ENCODE peak calls at places on chromosomes 13 and 19, in four cellular contexts. One of them, this sample, is unnamed.

GRCh38 chr19:10454267-10454666 is 33.9 kb downstream of the PDE4A start:
- DNase-seq in K562: peak; percentile 53
- DNase-seq in endothelial cell of umbilical vein: no peak
- DNase-seq in GM12878: no peak
- DNase-seq in this sample: peak; percentile 18

GRCh38 chr19:20035935-20036334 is 3.4 kb downstream of the ZNF682 start:
- DNase-seq in K562: no peak
- DNase-seq in endothelial cell of umbilical vein: no peak
- DNase-seq in GM12878: no peak
- DNase-seq in this sample: no peak

GRCh38 chr13:108779308-108779707 is 149.9 kb downstream of the MYO16 start:
- DNase-seq in K562: peak; percentile 17
- DNase-seq in endothelial cell of umbilical vein: no peak
- DNase-seq in GM12878: no peak
- DNase-seq in this sample: no peak

GRCh38 chr19:1106841-1107654 is 3.3 kb downstream of the GPX4 start:
- DNase-seq in K562: no peak
- DNase-seq in endothelial cell of umbilical vein: no peak
- DNase-seq in GM12878: no peak
- DNase-seq in this sample: peak; percentile 49

GRCh38 chr13:73754727-73755292 is 379.4 kb downstream of the KLF12 start:
- DNase-seq in K562: peak; percentile 12
- DNase-seq in endothelial cell of umbilical vein: peak; percentile 79
- DNase-seq in GM12878: no peak
- DNase-seq in this sample: peak; percentile 70

GRCh38 chr13:73880365-73880764 is 253.8 kb downstream of the KLF12 start:
- DNase-seq in K562: no peak
- DNase-seq in endothelial cell of umbilical vein: peak; percentile 17
- DNase-seq in GM12878: no peak
- DNase-seq in this sample: peak; percentile 36

GRCh38 chr13:97914537-97914936 is 38.9 kb upstream of the IPO5 start:
- DNase-seq in K562: no peak
- DNase-seq in endothelial cell of umbilical vein: no peak
- DNase-seq in GM12878: no peak
- DNase-seq in this sample: peak; percentile 70

GRCh38 chr19:34229721-34230120 is 24.6 kb upstream of the GARRE1 start:
- DNase-seq in K562: no peak
- DNase-seq in endothelial cell of umbilical vein: no peak
- DNase-seq in GM12878: no peak
- DNase-seq in this sample: no peak

GRCh38 chr13:60169239-60170031 is 5.7 kb upstream of the DIAPH3 start:
- DNase-seq in K562: no peak
- DNase-seq in endothelial cell of umbilical vein: no peak
- DNase-seq in GM12878: no peak
- DNase-seq in this sample: no peak

GRCh38 chr19:53772943-53773342 is 51.2 kb downstream of the NLRP12 start:
- DNase-seq in K562: peak; percentile 37
- DNase-seq in endothelial cell of umbilical vein: peak; percentile 66
- DNase-seq in GM12878: no peak
- DNase-seq in this sample: peak; percentile 47

GRCh38 chr13:95301947-95302386 is 716 bp upstream of the ABCC4 start:
- DNase-seq in K562: no peak
- DNase-seq in endothelial cell of umbilical vein: no peak
- DNase-seq in GM12878: no peak
- DNase-seq in this sample: no peak

GRCh38 chr13:110316196-110316595 is 9.1 kb downstream of the COL4A2 start:
- DNase-seq in K562: no peak
- DNase-seq in endothelial cell of umbilical vein: no peak
- DNase-seq in GM12878: no peak
- DNase-seq in this sample: no peak

GRCh38 chr19:8922591-8922990 is 87.6 kb downstream of the MUC16 start:
- DNase-seq in K562: peak; percentile 60
- DNase-seq in endothelial cell of umbilical vein: no peak
- DNase-seq in GM12878: no peak
- DNase-seq in this sample: no peak

GRCh38 chr13:35953537-35954206 is 177.5 kb downstream of the DCLK1 start:
- DNase-seq in K562: peak; percentile 7
- DNase-seq in endothelial cell of umbilical vein: peak; percentile 79
- DNase-seq in GM12878: no peak
- DNase-seq in this sample: peak; percentile 94

GRCh38 chr13:27014406-27015359 is 156.9 kb downstream of the USP12 start:
- DNase-seq in K562: no peak
- DNase-seq in endothelial cell of umbilical vein: no peak
- DNase-seq in GM12878: no peak
- DNase-seq in this sample: no peak

GRCh38 chr19:1787116-1787515 is 25.0 kb downstream of the ATP8B3 start:
- DNase-seq in K562: no peak
- DNase-seq in endothelial cell of umbilical vein: no peak
- DNase-seq in GM12878: no peak
- DNase-seq in this sample: no peak

GRCh38 chr13:113413898-113414282 is 39.4 kb downstream of the ADPRHL1 start:
- DNase-seq in K562: no peak
- DNase-seq in endothelial cell of umbilical vein: no peak
- DNase-seq in GM12878: no peak
- DNase-seq in this sample: no peak

GRCh38 chr13:107678075-107678689 is 537.2 kb downstream of the LIG4 start:
- DNase-seq in K562: no peak
- DNase-seq in endothelial cell of umbilical vein: no peak
- DNase-seq in GM12878: no peak
- DNase-seq in this sample: peak; percentile 53

GRCh38 chr13:73063166-73063565 is 4.4 kb downstream of the KLF5 start:
- DNase-seq in K562: no peak
- DNase-seq in endothelial cell of umbilical vein: no peak
- DNase-seq in GM12878: no peak
- DNase-seq in this sample: no peak

GRCh38 chr19:888615-889385 is 4.2 kb downstream of the MED16 start:
- DNase-seq in K562: peak; percentile 66
- DNase-seq in endothelial cell of umbilical vein: no peak
- DNase-seq in GM12878: no peak
- DNase-seq in this sample: no peak

GRCh38 chr19:42989851-42990250 is 36.4 kb downstream of the PSG11 start:
- DNase-seq in K562: no peak
- DNase-seq in endothelial cell of umbilical vein: no peak
- DNase-seq in GM12878: no peak
- DNase-seq in this sample: no peak

GRCh38 chr19:1863308-1863637 is at the start of gene KLF16:
- DNase-seq in K562: no peak
- DNase-seq in endothelial cell of umbilical vein: no peak
- DNase-seq in GM12878: no peak
- DNase-seq in this sample: no peak

GRCh38 chr13:100633461-100633860 is 41.1 kb downstream of the TMTC4 start:
- DNase-seq in K562: no peak
- DNase-seq in endothelial cell of umbilical vein: no peak
- DNase-seq in GM12878: no peak
- DNase-seq in this sample: peak; percentile 96

GRCh38 chr13:92436927-92437326 is 789.7 kb upstream of the GPC6 start:
- DNase-seq in K562: no peak
- DNase-seq in endothelial cell of umbilical vein: no peak
- DNase-seq in GM12878: no peak
- DNase-seq in this sample: no peak

GRCh38 chr13:36834299-36834698 is 15.3 kb downstream of the RFXAP start:
- DNase-seq in K562: no peak
- DNase-seq in endothelial cell of umbilical vein: no peak
- DNase-seq in GM12878: no peak
- DNase-seq in this sample: peak; percentile 71

GRCh38 chr13:113398963-113399754 is 35.2 kb upstream of the GRTP1 start:
- DNase-seq in K562: no peak
- DNase-seq in endothelial cell of umbilical vein: no peak
- DNase-seq in GM12878: no peak
- DNase-seq in this sample: no peak

GRCh38 chr19:3572855-3573161 is at the start of gene HMG20B:
- DNase-seq in K562: no peak
- DNase-seq in endothelial cell of umbilical vein: no peak
- DNase-seq in GM12878: no peak
- DNase-seq in this sample: no peak

GRCh38 chr19:3575260-3575741 is 2.6 kb downstream of the HMG20B start:
- DNase-seq in K562: no peak
- DNase-seq in endothelial cell of umbilical vein: peak; percentile 17
- DNase-seq in GM12878: no peak
- DNase-seq in this sample: peak; percentile 16

GRCh38 chr19:3573162-3573857 is 566 bp downstream of the HMG20B start:
- DNase-seq in K562: no peak
- DNase-seq in endothelial cell of umbilical vein: no peak
- DNase-seq in GM12878: no peak
- DNase-seq in this sample: no peak

GRCh38 chr19:3572132-3572854 is 451 bp upstream of the HMG20B start:
- DNase-seq in K562: peak; percentile 93
- DNase-seq in endothelial cell of umbilical vein: peak; percentile 100
- DNase-seq in GM12878: peak; percentile 97
- DNase-seq in this sample: peak; percentile 99

GRCh38 chr19:3573858-3574637 is 1.3 kb downstream of the HMG20B start:
- DNase-seq in K562: peak; percentile 88
- DNase-seq in endothelial cell of umbilical vein: peak; percentile 98
- DNase-seq in GM12878: peak; percentile 49
- DNase-seq in this sample: peak; percentile 93
- H2AFZ ChIP-seq in K562: peak overlapping the region; percentile 67
- H2AFZ ChIP-seq in endothelial cell of umbilical vein: peak overlapping the region; percentile 61
- H2AFZ ChIP-seq in GM12878: no peak overlapping the region
- H2AFZ ChIP-seq in this sample: peak overlapping the region; percentile 79

GRCh38 chr13:41590643-41591042 is 133.3 kb downstream of the RGCC start:
- DNase-seq in K562: no peak
- DNase-seq in endothelial cell of umbilical vein: no peak
- DNase-seq in GM12878: no peak
- DNase-seq in this sample: no peak

GRCh38 chr13:41590122-41590521 is 132.8 kb downstream of the RGCC start:
- DNase-seq in K562: peak; percentile 11
- DNase-seq in endothelial cell of umbilical vein: no peak
- DNase-seq in GM12878: no peak
- DNase-seq in this sample: no peak

GRCh38 chr13:41589434-41589833 is 132.1 kb downstream of the RGCC start:
- DNase-seq in K562: no peak
- DNase-seq in endothelial cell of umbilical vein: no peak
- DNase-seq in GM12878: no peak
- DNase-seq in this sample: no peak

GRCh38 chr13:41587490-41587889 is 130.1 kb downstream of the RGCC start:
- DNase-seq in K562: no peak
- DNase-seq in endothelial cell of umbilical vein: no peak
- DNase-seq in GM12878: no peak
- DNase-seq in this sample: no peak

DNA sequence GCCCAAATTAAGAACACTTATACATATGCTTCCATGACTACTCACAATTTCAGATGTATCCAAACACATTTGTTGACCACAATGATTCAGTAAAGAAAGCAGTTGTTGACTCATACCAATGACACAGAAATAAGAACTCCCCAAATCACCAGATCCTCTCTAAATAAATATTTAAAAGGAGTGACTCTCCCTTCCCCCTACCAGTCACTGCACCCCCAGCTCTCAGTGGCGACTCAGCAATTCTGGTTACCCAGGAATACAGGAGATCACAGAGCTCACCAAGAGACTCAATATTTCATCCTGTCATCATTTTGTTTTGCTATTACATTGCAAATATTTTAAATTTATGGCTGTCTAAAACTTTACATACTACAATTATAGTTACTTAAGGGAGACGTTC is 131.5 kb downstream of the RGCC start:
- DNase-seq in K562: peak; percentile 41
- DNase-seq in endothelial cell of umbilical vein: peak; percentile 37
- DNase-seq in GM12878: no peak
- DNase-seq in this sample: peak; percentile 97
- TF ChIP-seq FOS in K562: no peak
- TF ChIP-seq FOS in endothelial cell of umbilical vein: peak; percentile 80
- TF ChIP-seq FOS in GM12878: no peak
- TF ChIP-seq FOS in this sample: peak; percentile 93

GRCh38 chr19:11849264-11849615 is 714 bp downstream of the ZNF439 start:
- DNase-seq in K562: no peak
- DNase-seq in endothelial cell of umbilical vein: no peak
- DNase-seq in GM12878: no peak
- DNase-seq in this sample: no peak
- H2AFZ ChIP-seq in K562: no peak overlapping the region
- H2AFZ ChIP-seq in endothelial cell of umbilical vein: peak overlapping the region; percentile 1
- H2AFZ ChIP-seq in GM12878: no peak overlapping the region
- H2AFZ ChIP-seq in this sample: peak overlapping the region; percentile 98

GRCh38 chr19:51339687-51340656 is 2.0 kb downstream of the VSIG10L start:
- DNase-seq in K562: peak; percentile 98
- DNase-seq in endothelial cell of umbilical vein: peak; percentile 97
- DNase-seq in GM12878: peak; percentile 53
- DNase-seq in this sample: peak; percentile 95
- TF ChIP-seq FOS in K562: no peak
- TF ChIP-seq FOS in endothelial cell of umbilical vein: no peak
- TF ChIP-seq FOS in GM12878: no peak
- TF ChIP-seq FOS in this sample: no peak

GRCh38 chr19:58098682-58098998 is 609 bp upstream of the ZSCAN18 start:
- DNase-seq in K562: no peak
- DNase-seq in endothelial cell of umbilical vein: no peak
- DNase-seq in GM12878: no peak
- DNase-seq in this sample: no peak
- H2AFZ ChIP-seq in K562: peak overlapping the region; percentile 25
- H2AFZ ChIP-seq in endothelial cell of umbilical vein: peak overlapping the region; percentile 70
- H2AFZ ChIP-seq in GM12878: peak overlapping the region; percentile 39
- H2AFZ ChIP-seq in this sample: peak overlapping the region; percentile 97

DNA sequence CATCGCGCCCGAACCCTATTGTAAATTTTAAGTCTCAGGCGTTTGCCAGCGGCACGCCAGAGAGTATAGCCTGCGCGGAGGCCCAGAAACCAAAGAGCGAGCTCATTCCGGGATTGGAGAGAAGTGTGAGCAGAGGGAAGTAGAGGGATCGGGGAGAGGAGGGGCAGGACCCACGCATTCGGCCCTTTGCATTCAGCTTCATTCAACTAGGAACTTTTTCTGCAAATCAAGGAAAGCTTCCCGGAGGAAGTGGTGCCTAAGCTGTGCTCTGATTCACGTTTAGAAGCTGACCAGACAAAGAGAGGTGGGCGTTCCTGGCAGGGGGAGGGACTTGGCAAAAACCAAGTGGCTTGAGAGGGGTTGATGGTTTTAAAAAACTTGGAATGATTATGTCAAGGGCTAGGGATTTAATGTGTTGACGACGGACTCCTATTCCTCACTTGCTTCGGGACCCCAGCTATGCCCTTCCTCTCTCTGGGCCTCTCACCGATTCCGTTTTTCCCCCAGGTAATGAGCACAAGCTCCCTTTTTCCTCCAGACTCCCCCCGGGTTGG is 858 bp upstream of the PRMT1 start:
- DNase-seq in K562: peak; percentile 74
- DNase-seq in endothelial cell of umbilical vein: no peak
- DNase-seq in GM12878: peak; percentile 84
- DNase-seq in this sample: peak; percentile 95
- TF ChIP-seq FOS in K562: no peak
- TF ChIP-seq FOS in endothelial cell of umbilical vein: peak; percentile 61
- TF ChIP-seq FOS in GM12878: no peak
- TF ChIP-seq FOS in this sample: peak; percentile 7

This sample was measured in IMR-90.